ENCODE peak calls at places on chromosome 22, in nine cellular contexts. G, J, I, R, C, P, B, M and L are unnamed samples.

GRCh38 chr22:23245045-23245798 is 64.9 kb downstream of the BCR start:
- DNase-seq in G (no peak), J (no peak), I (no peak), R (no peak), C (no peak), P (no peak), B (peak), M (no peak), L (no peak)

GRCh38 chr22:18024276-18024939 is at the start of gene MICAL3:
- DNase-seq in G (peak), J (peak), I (peak), R (peak), C (peak), P (no peak), B (peak), M (peak), L (peak)

GRCh38 chr22:26812731-26813130 is 155.3 kb downstream of the MIAT start:
- DNase-seq in G (no peak), J (no peak), I (no peak), R (no peak), C (no peak), P (no peak), B (peak), M (no peak), L (no peak)

GRCh38 chr22:39714321-39714720 is 143.8 kb downstream of the CACNA1I start:
- DNase-seq in G (no peak), J (no peak), I (no peak), R (no peak), C (no peak), P (no peak), B (no peak), M (no peak), L (no peak)

GRCh38 chr22:48938741-48939140 is 888.9 kb downstream of the BRD1 start:
- DNase-seq in G (no peak), J (no peak), I (no peak), R (no peak), C (peak), P (peak), B (no peak), M (no peak), L (no peak)

GRCh38 chr22:44933829-44934735 is 75.7 kb downstream of the PHF21B start:
- DNase-seq in G (no peak), J (no peak), I (no peak), R (no peak), C (no peak), P (no peak), B (no peak), M (no peak), L (no peak)

GRCh38 chr22:23383491-23384450 is 196.3 kb downstream of the IGLL1 start:
- DNase-seq in G (peak), J (no peak), I (no peak), R (no peak), C (no peak), P (no peak), B (no peak), M (no peak), L (peak)

GRCh38 chr22:50530280-50530856 is 556 bp upstream of the TYMP start:
- DNase-seq in G (peak), J (no peak), I (no peak), R (no peak), C (peak), P (peak), B (no peak), M (no peak), L (no peak)

GRCh38 chr22:20084547-20085413 is 4.7 kb downstream of the DGCR8 start:
- DNase-seq in G (peak), J (no peak), I (no peak), R (no peak), C (no peak), P (no peak), B (no peak), M (no peak), L (no peak)

GRCh38 chr22:25404923-25405853 is 159.3 kb upstream of the GRK3 start:
- DNase-seq in G (peak), J (peak), I (peak), R (peak), C (peak), P (no peak), B (peak), M (no peak), L (peak)

GRCh38 chr22:28497188-28497587 is 182.5 kb downstream of the TTC28 start:
- DNase-seq in G (no peak), J (no peak), I (no peak), R (no peak), C (no peak), P (no peak), B (no peak), M (no peak), L (no peak)

GRCh38 chr22:19992481-19992911 is 24.1 kb downstream of the ARVCF start:
- DNase-seq in G (no peak), J (no peak), I (no peak), R (no peak), C (no peak), P (no peak), B (no peak), M (no peak), L (no peak)

GRCh38 chr22:35258144-35258988 is 1.1 kb downstream of the HMGXB4 start:
- DNase-seq in G (peak), J (peak), I (no peak), R (no peak), C (peak), P (no peak), B (peak), M (peak), L (peak)

GRCh38 chr22:28139993-28140392 is 220.9 kb upstream of the PITPNB start:
- DNase-seq in G (no peak), J (no peak), I (no peak), R (no peak), C (no peak), P (no peak), B (peak), M (peak), L (no peak)

GRCh38 chr22:38034278-38034882 is 22.8 kb upstream of the PICK1 start:
- DNase-seq in G (peak), J (no peak), I (no peak), R (no peak), C (peak), P (no peak), B (peak), M (peak), L (no peak)

GRCh38 chr22:46087816-46088277 is 62.5 kb upstream of the PPARA start:
- DNase-seq in G (no peak), J (no peak), I (no peak), R (no peak), C (peak), P (peak), B (peak), M (peak), L (no peak)